ENCODE peak calls at places on chromosomes 13 and 19, in five cellular contexts. A is mesenchymal stem cell, B is islet precursor cell, V is thoracic aorta, D is mucosa of descending colon. Z is an unnamed sample.

GRCh38 chr13:38898481-38898880 is 92.2 kb downstream of the STOML3 start:
- DNase-seq in A (peak), B (no peak), V (no peak), D (no peak), Z (no peak)

GRCh38 chr13:67308004-67308772 is 78.1 kb upstream of the PCDH9 start:
- DNase-seq in A (no peak), B (no peak), V (no peak), D (no peak), Z (no peak)

GRCh38 chr13:109509154-109509905 is 277.1 kb downstream of the IRS2 start:
- DNase-seq in A (peak), B (no peak), V (no peak), D (no peak), Z (no peak)

GRCh38 chr13:67137044-67137735 is 92.9 kb downstream of the PCDH9 start:
- DNase-seq in A (peak), B (no peak), V (no peak), D (no peak), Z (no peak)

GRCh38 chr19:9877775-9878510 is 42.8 kb downstream of the PIN1 start:
- DNase-seq in A (peak), B (peak), V (no peak), D (no peak), Z (no peak)

GRCh38 chr19:57466489-57466888 is 9.5 kb upstream of the VN1R1 start:
- DNase-seq in A (no peak), B (no peak), V (no peak), D (no peak), Z (no peak)

GRCh38 chr19:4534836-4535658 is at the start of gene PLIN5:
- DNase-seq in A (peak), B (peak), V (no peak), D (peak), Z (no peak)

GRCh38 chr13:50646070-50646469 is 197.4 kb downstream of the DLEU7 start:
- DNase-seq in A (no peak), B (no peak), V (no peak), D (no peak), Z (no peak)

GRCh38 chr19:31338069-31338767 is 11.0 kb downstream of the TSHZ3 start:
- DNase-seq in A (peak), B (peak), V (no peak), D (no peak), Z (no peak)

GRCh38 chr19:7512400-7512851 is 3.5 kb upstream of the ZNF358 start:
- DNase-seq in A (no peak), B (peak), V (no peak), D (no peak), Z (no peak)

GRCh38 chr13:33644607-33645543 is 173.1 kb upstream of the RFC3 start:
- DNase-seq in A (no peak), B (no peak), V (no peak), D (no peak), Z (no peak)

GRCh38 chr13:98454389-98454881 is 122.5 kb downstream of the STK24 start:
- DNase-seq in A (peak), B (no peak), V (no peak), D (no peak), Z (no peak)

GRCh38 chr13:41588899-41589298 is 131.5 kb downstream of the RGCC start:
- DNase-seq in A (peak), B (no peak), V (no peak), D (no peak), Z (peak)

GRCh38 chr19:10013834-10014618 is 743 bp downstream of the RDH8 start:
- DNase-seq in A (no peak), B (no peak), V (no peak), D (no peak), Z (no peak)

GRCh38 chr13:113926951-113927660 is 46.8 kb downstream of the C13orf46 start:
- DNase-seq in A (no peak), B (peak), V (peak), D (no peak), Z (no peak)

GRCh38 chr19:40754611-40755247 is 3.7 kb downstream of the SNRPA start:
- DNase-seq in A (peak), B (no peak), V (no peak), D (peak), Z (peak)

GRCh38 chr13:106534844-106535551 is 464 bp downstream of the EFNB2 start:
- DNase-seq in A (peak), B (no peak), V (no peak), D (peak), Z (no peak)

GRCh38 chr13:78806457-78806856 is 147.5 kb upstream of the OBI1 start:
- DNase-seq in A (peak), B (no peak), V (no peak), D (no peak), Z (no peak)

GRCh38 chr13:74886496-74886895 is 595.5 kb downstream of the TBC1D4 start:
- DNase-seq in A (peak), B (no peak), V (no peak), D (no peak), Z (no peak)

GRCh38 chr19:3167533-3168272 is 10.9 kb upstream of the S1PR4 start:
- DNase-seq in A (no peak), B (peak), V (no peak), D (no peak), Z (no peak)

GRCh38 chr13:21657538-21657937 is 13.3 kb upstream of the FGF9 start:
- DNase-seq in A (peak), B (no peak), V (no peak), D (no peak), Z (no peak)

GRCh38 chr19:46861691-46862503 is 1.1 kb downstream of the ARHGAP35 start:
- DNase-seq in A (peak), B (peak), V (no peak), D (no peak), Z (no peak)

GRCh38 chr19:21691656-21692055 is 75.7 kb downstream of the ZNF100 start:
- DNase-seq in A (no peak), B (no peak), V (no peak), D (no peak), Z (no peak)